ENCODE peak calls at places on chromosomes 13 and 19, in ten cellular contexts. E is left cardiac atrium; I is myocyte; L is activated CD8-positive, alpha-beta memory T cell treated with anti-CD3 and anti-CD28 coated beads for 48 hours; H is activated naive CD8-positive, alpha-beta T cell treated with anti-CD3 and anti-CD28 coated beads for 36 hours; B is neural progenitor cell; O is pancreas; Q is tibial artery; D is skeletal muscle cell; A is psoas muscle. R is an unnamed sample.
A peak's percentile ranks its signal among the peaks of the same experiment; 100 is the strongest.

GRCh38 chr13:58852076-58852475 is 1220.5 kb downstream of the PCDH17 start:
- DNase-seq in I (no peak), B (no peak), O (no peak), A (no peak), Q (no peak), E (no peak), H (no peak), L (no peak), D (no peak), R (peak; percentile 0)

GRCh38 chr13:67355791-67356190 is 125.7 kb upstream of the PCDH9 start:
- DNase-seq in E (no peak), Q (no peak), H (no peak), O (no peak), I (peak; percentile 81), B (no peak), A (no peak), L (no peak), D (no peak), R (no peak)

GRCh38 chr13:60329221-60329983 is 67.6 kb upstream of the TDRD3 start:
- DNase-seq in L (no peak), E (no peak), O (peak; percentile 43), I (peak; percentile 21), Q (no peak), H (no peak), D (no peak), B (peak; percentile 77), A (no peak), R (peak; percentile 42)

GRCh38 chr13:75364131-75364713 is 117.7 kb downstream of the TBC1D4 start:
- DNase-seq in Q (no peak), H (no peak), D (no peak), B (no peak), I (no peak), A (no peak), L (no peak), E (no peak), O (no peak), R (peak; percentile 84)

GRCh38 chr19:10602330-10603083 is 15.4 kb upstream of the AP1M2 start:
- DNase-seq in B (peak; percentile 95), Q (peak; percentile 79), H (peak; percentile 89), D (peak; percentile 13), E (peak; percentile 85), O (peak; percentile 80), L (peak; percentile 86), I (peak; percentile 79), A (peak; percentile 89), R (peak; percentile 77)

GRCh38 chr13:45361596-45362206 is 20.7 kb upstream of the TPT1 start:
- DNase-seq in L (no peak), A (no peak), D (no peak), O (no peak), H (no peak), Q (no peak), E (no peak), B (no peak), I (no peak), R (peak; percentile 97)

GRCh38 chr13:112582305-112582704 is 5.6 kb downstream of the TUBGCP3 start:
- DNase-seq in H (no peak), I (no peak), E (no peak), Q (no peak), B (no peak), L (no peak), O (no peak), A (no peak), D (no peak), R (no peak)

GRCh38 chr19:768424-768823 is 17.5 kb downstream of the MISP start:
- DNase-seq in Q (no peak), O (no peak), L (no peak), E (no peak), D (peak; percentile 31), A (no peak), H (no peak), I (peak; percentile 78), B (no peak), R (no peak)

GRCh38 chr19:4474504-4475136 is 2.5 kb downstream of the HDGFL2 start:
- DNase-seq in L (no peak), E (peak; percentile 35), I (peak; percentile 12), Q (no peak), A (no peak), D (no peak), O (no peak), H (peak; percentile 45), B (peak; percentile 93), R (peak; percentile 72)

GRCh38 chr13:51502206-51502651 is 49.4 kb upstream of the INTS6 start:
- DNase-seq in I (no peak), O (no peak), L (no peak), H (peak; percentile 51), Q (no peak), A (no peak), B (no peak), E (no peak), D (no peak), R (peak; percentile 84)

GRCh38 chr13:102758842-102759241 is 14.7 kb downstream of the TEX30 start:
- DNase-seq in Q (no peak), A (no peak), D (no peak), E (no peak), L (no peak), I (peak; percentile 27), O (no peak), H (no peak), B (no peak), R (no peak)

GRCh38 chr19:41264581-41265375 is 606 bp downstream of the HNRNPUL1 start:
- DNase-seq in D (no peak), Q (peak; percentile 38), E (peak; percentile 68), B (peak; percentile 54), A (peak; percentile 58), L (peak; percentile 33), O (peak; percentile 34), H (peak; percentile 68), I (peak; percentile 51), R (peak; percentile 35)

GRCh38 chr19:32469796-32470195 is 64.2 kb downstream of the DPY19L3 start:
- DNase-seq in H (no peak), A (no peak), B (no peak), L (no peak), I (no peak), Q (no peak), O (no peak), E (no peak), D (peak; percentile 6), R (no peak)

GRCh38 chr19:35715981-35716734 is 1.6 kb upstream of the KMT2B start:
- DNase-seq in A (peak; percentile 69), B (peak; percentile 17), Q (peak; percentile 42), E (peak; percentile 73), L (no peak), H (no peak), O (no peak), D (no peak), I (no peak), R (no peak)

GRCh38 chr13:109154546-109154945 is 525.1 kb downstream of the MYO16 start:
- DNase-seq in H (no peak), L (no peak), E (no peak), D (no peak), I (no peak), A (no peak), Q (no peak), O (no peak), B (no peak), R (peak; percentile 38)

GRCh38 chr19:31220540-31220939 is 128.7 kb downstream of the TSHZ3 start:
- DNase-seq in Q (no peak), O (no peak), D (no peak), A (no peak), I (no peak), B (peak; percentile 9), L (no peak), E (no peak), H (peak; percentile 23), R (peak; percentile 44)

GRCh38 chr13:51231456-51231855 is 9.3 kb downstream of the FAM124A start:
- DNase-seq in O (no peak), L (no peak), B (no peak), I (no peak), E (no peak), D (no peak), A (no peak), Q (no peak), H (no peak), R (no peak)

GRCh38 chr13:26247011-26247410 is 6.9 kb upstream of the CDK8 start:
- DNase-seq in H (no peak), I (no peak), L (no peak), A (no peak), B (no peak), Q (no peak), O (no peak), E (no peak), D (no peak), R (no peak)

GRCh38 chr13:101681834-101682233 is 229.4 kb downstream of the ITGBL1 start:
- DNase-seq in E (no peak), B (no peak), D (no peak), A (no peak), L (no peak), O (no peak), Q (no peak), H (no peak), I (no peak), R (no peak)